ENCODE peak calls at places on chromosomes 2 and 18, in four cellular contexts. One of them, this sample, is unnamed.

GRCh38 chr2:181998045-181998444 is 12.4 kb downstream of the PPP1R1C start:
- DNase-seq in CD4-positive, CD25-positive, alpha-beta regulatory T cell: no peak
- DNase-seq in NCI-H510A: no peak
- DNase-seq in fibroblast of mammary gland: no peak
- DNase-seq in this sample: no peak

GRCh38 chr2:144099746-144100438 is 420.0 kb downstream of the ZEB2 start:
- DNase-seq in CD4-positive, CD25-positive, alpha-beta regulatory T cell: no peak
- DNase-seq in NCI-H510A: no peak
- DNase-seq in fibroblast of mammary gland: peak; percentile 87
- DNase-seq in this sample: peak; percentile 51

GRCh38 chr18:25422230-25422629 is 70.3 kb upstream of the ZNF521 start:
- DNase-seq in CD4-positive, CD25-positive, alpha-beta regulatory T cell: no peak
- DNase-seq in NCI-H510A: no peak
- DNase-seq in fibroblast of mammary gland: no peak
- DNase-seq in this sample: no peak

GRCh38 chr18:77106331-77106730 is 26.3 kb downstream of the MBP start:
- DNase-seq in CD4-positive, CD25-positive, alpha-beta regulatory T cell: peak; percentile 74
- DNase-seq in NCI-H510A: no peak
- DNase-seq in fibroblast of mammary gland: no peak
- DNase-seq in this sample: no peak

GRCh38 chr2:218063541-218064295 is 5.3 kb upstream of the RUFY4 start:
- DNase-seq in CD4-positive, CD25-positive, alpha-beta regulatory T cell: no peak
- DNase-seq in NCI-H510A: no peak
- DNase-seq in fibroblast of mammary gland: no peak
- DNase-seq in this sample: no peak

GRCh38 chr2:182917924-182918323 is 51.5 kb upstream of the FRZB start:
- DNase-seq in CD4-positive, CD25-positive, alpha-beta regulatory T cell: no peak
- DNase-seq in NCI-H510A: no peak
- DNase-seq in fibroblast of mammary gland: no peak
- DNase-seq in this sample: no peak

GRCh38 chr2:69579561-69579960 is 64.0 kb downstream of the AAK1 start:
- DNase-seq in CD4-positive, CD25-positive, alpha-beta regulatory T cell: no peak
- DNase-seq in NCI-H510A: no peak
- DNase-seq in fibroblast of mammary gland: no peak
- DNase-seq in this sample: no peak

GRCh38 chr2:206802654-206803514 is 37.5 kb downstream of the FASTKD2 start:
- DNase-seq in CD4-positive, CD25-positive, alpha-beta regulatory T cell: no peak
- DNase-seq in NCI-H510A: no peak
- DNase-seq in fibroblast of mammary gland: no peak
- DNase-seq in this sample: no peak

GRCh38 chr18:75003764-75004690 is 204.9 kb downstream of the PTGR3 start:
- DNase-seq in CD4-positive, CD25-positive, alpha-beta regulatory T cell: no peak
- DNase-seq in NCI-H510A: no peak
- DNase-seq in fibroblast of mammary gland: no peak
- DNase-seq in this sample: no peak

GRCh38 chr2:106115665-106116064 is 78.4 kb downstream of the UXS1 start:
- DNase-seq in CD4-positive, CD25-positive, alpha-beta regulatory T cell: no peak
- DNase-seq in NCI-H510A: no peak
- DNase-seq in fibroblast of mammary gland: no peak
- DNase-seq in this sample: no peak

GRCh38 chr2:64524604-64525322 is 635 bp downstream of the AFTPH start:
- DNase-seq in CD4-positive, CD25-positive, alpha-beta regulatory T cell: no peak
- DNase-seq in NCI-H510A: peak; percentile 39
- DNase-seq in fibroblast of mammary gland: no peak
- DNase-seq in this sample: no peak

GRCh38 chr2:237662671-237663093 is 35.3 kb downstream of the LRRFIP1 start:
- DNase-seq in CD4-positive, CD25-positive, alpha-beta regulatory T cell: no peak
- DNase-seq in NCI-H510A: peak; percentile 74
- DNase-seq in fibroblast of mammary gland: peak; percentile 98
- DNase-seq in this sample: no peak

GRCh38 chr18:63141777-63142176 is 177.8 kb downstream of the BCL2 start:
- DNase-seq in CD4-positive, CD25-positive, alpha-beta regulatory T cell: no peak
- DNase-seq in NCI-H510A: no peak
- DNase-seq in fibroblast of mammary gland: no peak
- DNase-seq in this sample: no peak

GRCh38 chr2:118993392-118993752 is 51.4 kb downstream of the MARCO start:
- DNase-seq in CD4-positive, CD25-positive, alpha-beta regulatory T cell: no peak
- DNase-seq in NCI-H510A: no peak
- DNase-seq in fibroblast of mammary gland: no peak
- DNase-seq in this sample: no peak

GRCh38 chr2:141957827-141958440 is 172.9 kb downstream of the LRP1B start:
- DNase-seq in CD4-positive, CD25-positive, alpha-beta regulatory T cell: no peak
- DNase-seq in NCI-H510A: no peak
- DNase-seq in fibroblast of mammary gland: no peak
- DNase-seq in this sample: no peak

GRCh38 chr2:151162185-151162584 is 99.5 kb downstream of the RBM43 start:
- DNase-seq in CD4-positive, CD25-positive, alpha-beta regulatory T cell: no peak
- DNase-seq in NCI-H510A: no peak
- DNase-seq in fibroblast of mammary gland: peak; percentile 56
- DNase-seq in this sample: peak; percentile 18

GRCh38 chr2:71423817-71424420 is 29.4 kb upstream of the DYSF start:
- DNase-seq in CD4-positive, CD25-positive, alpha-beta regulatory T cell: no peak
- DNase-seq in NCI-H510A: no peak
- DNase-seq in fibroblast of mammary gland: no peak
- DNase-seq in this sample: no peak

GRCh38 chr2:128469203-128469602 is 150.5 kb upstream of the HS6ST1 start:
- DNase-seq in CD4-positive, CD25-positive, alpha-beta regulatory T cell: no peak
- DNase-seq in NCI-H510A: no peak
- DNase-seq in fibroblast of mammary gland: peak; percentile 21
- DNase-seq in this sample: no peak

GRCh38 chr18:11665587-11665986 is 23.5 kb upstream of the GNAL start:
- DNase-seq in CD4-positive, CD25-positive, alpha-beta regulatory T cell: no peak
- DNase-seq in NCI-H510A: peak; percentile 47
- DNase-seq in fibroblast of mammary gland: no peak
- DNase-seq in this sample: no peak